ENCODE peak calls at places on chromosomes 7 and 10, in seven cellular contexts. Q, P, G, S, L, H and A are unnamed samples.

GRCh38 chr10:73529089-73529832 is 33.4 kb upstream of the PPP3CB start:
- DNase-seq in S (peak), G (peak), Q (no peak), L (peak), P (peak), H (peak), A (peak)

GRCh38 chr10:110221721-110222261 is 14.4 kb downstream of the MXI1 start:
- DNase-seq in H (peak), Q (peak), S (peak), L (peak), P (peak), G (peak), A (no peak)

GRCh38 chr7:27359167-27359731 is 116.6 kb downstream of the EVX1 start:
- DNase-seq in G (no peak), H (no peak), S (no peak), L (no peak), Q (no peak), P (no peak), A (no peak)

GRCh38 chr7:2926898-2927405 is 82.8 kb upstream of the GNA12 start:
- DNase-seq in L (no peak), S (no peak), H (no peak), G (no peak), Q (peak), P (no peak), A (no peak)

GRCh38 chr10:61791216-61791615 is 110.3 kb upstream of the ARID5B start:
- DNase-seq in G (no peak), H (no peak), Q (no peak), L (no peak), S (no peak), P (no peak), A (no peak)

GRCh38 chr7:76191783-76192240 is 9.9 kb upstream of the SRRM3 start:
- DNase-seq in H (no peak), S (peak), P (no peak), Q (no peak), G (no peak), L (peak), A (peak)

GRCh38 chr7:78095549-78095948 is 297.0 kb downstream of the PHTF2 start:
- DNase-seq in S (no peak), Q (no peak), H (no peak), P (no peak), L (no peak), G (no peak), A (no peak)

GRCh38 chr7:24828871-24829661 is 71.8 kb upstream of the GSDME start:
- DNase-seq in Q (no peak), G (no peak), L (no peak), H (peak), P (no peak), S (no peak), A (no peak)

GRCh38 chr10:47184273-47184672 is 115.7 kb upstream of the GDF10 start:
- DNase-seq in L (no peak), P (no peak), S (no peak), G (no peak), H (no peak), Q (no peak), A (peak)

GRCh38 chr7:115475774-115476407 is 554.0 kb downstream of the MDFIC start:
- DNase-seq in Q (no peak), L (peak), H (no peak), P (no peak), G (no peak), S (peak), A (peak)

GRCh38 chr10:98748298-98748697 is 301.6 kb upstream of the HPS1 start:
- DNase-seq in S (peak), P (no peak), Q (no peak), H (no peak), G (no peak), L (peak), A (peak)

GRCh38 chr10:69222157-69223027 is 2.3 kb downstream of the HKDC1 start:
- DNase-seq in S (peak), G (peak), P (peak), Q (no peak), L (peak), H (no peak), A (peak)